ENCODE peak calls at places on chromosome 2, in five cellular contexts. Z is OCI-LY7, I is fibroblast of villous mesenchyme, S is DND-41, P is AG10803. D is an unnamed sample.
A peak's percentile ranks its signal among the peaks of the same experiment; 100 is the strongest.

GRCh38 chr2:95760839-95761525 is 169.2 kb downstream of the TRIM43 start:
- DNase-seq in Z (no peak), I (peak; percentile 83), S (no peak), P (peak; percentile 78), D (peak; percentile 75)

GRCh38 chr2:54083440-54083839 is 32.0 kb upstream of the ACYP2 start:
- DNase-seq in Z (no peak), I (peak; percentile 29), S (no peak), P (peak; percentile 52), D (no peak)

GRCh38 chr2:174338626-174339570 is 4.1 kb downstream of the SP9 start:
- DNase-seq in Z (no peak), I (no peak), S (no peak), P (no peak), D (no peak)

GRCh38 chr2:224561234-224562005 is 23.7 kb downstream of the CUL3 start:
- DNase-seq in Z (peak; percentile 30), I (peak; percentile 47), S (no peak), P (no peak), D (no peak)

GRCh38 chr2:230762317-230762896 is 49.8 kb downstream of the CAB39 start:
- DNase-seq in Z (peak; percentile 53), I (no peak), S (peak; percentile 28), P (no peak), D (peak; percentile 27)

GRCh38 chr2:186517090-186517489 is 31.0 kb downstream of the ZC3H15 start:
- DNase-seq in Z (no peak), I (no peak), S (no peak), P (peak; percentile 11), D (no peak)

GRCh38 chr2:230796280-230796862 is 68.4 kb upstream of the ITM2C start:
- DNase-seq in Z (no peak), I (peak; percentile 87), S (no peak), P (peak; percentile 65), D (no peak)

GRCh38 chr2:40458271-40458794 is 6.4 kb upstream of the SLC8A1 start:
- DNase-seq in Z (no peak), I (no peak), S (no peak), P (no peak), D (no peak)

GRCh38 chr2:233124449-233125080 is 64.4 kb downstream of the INPP5D start:
- DNase-seq in Z (peak; percentile 86), I (no peak), S (peak; percentile 39), P (no peak), D (no peak)

GRCh38 chr2:158755738-158756137 is 39.4 kb upstream of the DAPL1 start:
- DNase-seq in Z (no peak), I (no peak), S (no peak), P (no peak), D (no peak)

GRCh38 chr2:48715956-48716355 is 39.6 kb downstream of the LHCGR start:
- DNase-seq in Z (no peak), I (peak; percentile 13), S (no peak), P (no peak), D (peak; percentile 77)

GRCh38 chr2:110866496-110866895 is 134.1 kb downstream of the ACOXL start:
- DNase-seq in Z (no peak), I (no peak), S (no peak), P (no peak), D (no peak)

GRCh38 chr2:111042261-111042660 is 78.5 kb upstream of the BCL2L11 start:
- DNase-seq in Z (no peak), I (no peak), S (no peak), P (no peak), D (no peak)

GRCh38 chr2:43519711-43520221 is 76.1 kb downstream of the THADA start:
- DNase-seq in Z (no peak), I (peak; percentile 89), S (no peak), P (peak; percentile 96), D (peak; percentile 86)

GRCh38 chr2:203646961-203647360 is 59.5 kb upstream of the CD28 start:
- DNase-seq in Z (no peak), I (no peak), S (no peak), P (no peak), D (no peak)

GRCh38 chr2:143493339-143493738 is 364.1 kb downstream of the ARHGAP15 start:
- DNase-seq in Z (no peak), I (no peak), S (no peak), P (no peak), D (no peak)

GRCh38 chr2:112181571-112182290 is 43.5 kb downstream of the FBLN7 start:
- DNase-seq in Z (no peak), I (no peak), S (no peak), P (no peak), D (no peak)

GRCh38 chr2:19349911-19350677 is 8.3 kb downstream of the OSR1 start:
- DNase-seq in Z (peak; percentile 8), I (no peak), S (peak; percentile 22), P (no peak), D (peak; percentile 58)

GRCh38 chr2:188319845-188320244 is 28.2 kb downstream of the GULP1 start:
- DNase-seq in Z (no peak), I (no peak), S (no peak), P (no peak), D (no peak)
- TF ChIP-seq CTCF in Z (no peak), I (no peak), S (no peak), P (no peak), D (no peak)

DNA sequence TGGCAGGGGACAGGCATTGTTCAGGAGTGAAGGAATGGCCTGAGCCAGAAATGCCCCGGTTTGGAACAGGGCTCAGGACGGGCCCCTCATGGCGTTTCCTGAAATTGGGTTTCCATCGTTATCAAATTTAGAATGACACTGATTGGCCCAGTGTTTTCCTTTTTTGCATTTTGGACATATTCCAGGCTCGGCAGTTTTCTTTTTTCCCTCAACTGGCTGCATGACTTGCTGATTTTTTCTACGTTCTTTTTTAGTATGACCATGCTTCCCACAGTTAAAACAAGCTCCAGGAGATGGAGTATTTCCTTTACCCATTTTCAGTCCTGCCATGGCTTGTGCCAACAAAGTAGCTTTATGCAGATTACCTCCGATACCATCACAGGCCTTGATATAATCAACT is 20.4 kb upstream of the LYG2 start:
- DNase-seq in Z (no peak), I (no peak), S (no peak), P (no peak), D (no peak)
- H3K4me3 ChIP-seq in Z (no peak overlapping the region), I (no peak overlapping the region), S (no peak overlapping the region), P (no peak overlapping the region), D (no peak overlapping the region)

GRCh38 chr2:182261860-182262387 is 164.9 kb downstream of the PDE1A start:
- DNase-seq in Z (no peak), I (no peak), S (no peak), P (no peak), D (no peak)
- TF ChIP-seq CTCF in Z (no peak), I (no peak), S (no peak), P (no peak), D (no peak)

GRCh38 chr2:239187464-239188253 is 213.2 kb downstream of the HDAC4 start:
- DNase-seq in Z (no peak), I (no peak), S (no peak), P (no peak), D (no peak)

GRCh38 chr2:239186516-239186915 is 214.3 kb downstream of the HDAC4 start:
- DNase-seq in Z (no peak), I (no peak), S (no peak), P (no peak), D (no peak)

GRCh38 chr2:239188536-239188935 is 212.3 kb downstream of the HDAC4 start:
- DNase-seq in Z (no peak), I (no peak), S (no peak), P (no peak), D (no peak)

GRCh38 chr2:239184968-239185903 is 215.6 kb downstream of the HDAC4 start:
- DNase-seq in Z (no peak), I (no peak), S (no peak), P (no peak), D (no peak)

DNA sequence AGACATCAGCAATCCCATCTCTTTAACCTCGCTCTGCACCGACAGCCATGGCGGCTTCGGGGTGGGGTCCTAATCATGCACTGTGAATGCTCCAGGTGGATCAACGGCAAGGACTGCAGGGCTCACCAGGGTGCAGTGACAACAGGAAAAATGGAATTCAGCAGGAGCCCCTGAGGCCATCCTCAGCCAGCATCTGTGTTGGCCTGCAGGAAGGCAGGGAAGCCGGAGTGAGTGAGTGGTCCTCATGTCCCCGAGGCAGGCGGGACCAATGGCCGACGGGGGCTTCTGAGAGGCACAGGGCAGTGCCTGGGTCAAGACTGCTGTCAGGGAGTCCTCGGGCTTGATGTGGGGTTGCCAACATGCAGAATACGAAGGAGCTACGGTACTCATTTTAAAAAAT is 213.9 kb downstream of the HDAC4 start:
- DNase-seq in Z (no peak), I (no peak), S (no peak), P (no peak), D (no peak)
- H3K4me3 ChIP-seq in Z (no peak overlapping the region), I (no peak overlapping the region), S (no peak overlapping the region), P (no peak overlapping the region), D (no peak overlapping the region)

DNA sequence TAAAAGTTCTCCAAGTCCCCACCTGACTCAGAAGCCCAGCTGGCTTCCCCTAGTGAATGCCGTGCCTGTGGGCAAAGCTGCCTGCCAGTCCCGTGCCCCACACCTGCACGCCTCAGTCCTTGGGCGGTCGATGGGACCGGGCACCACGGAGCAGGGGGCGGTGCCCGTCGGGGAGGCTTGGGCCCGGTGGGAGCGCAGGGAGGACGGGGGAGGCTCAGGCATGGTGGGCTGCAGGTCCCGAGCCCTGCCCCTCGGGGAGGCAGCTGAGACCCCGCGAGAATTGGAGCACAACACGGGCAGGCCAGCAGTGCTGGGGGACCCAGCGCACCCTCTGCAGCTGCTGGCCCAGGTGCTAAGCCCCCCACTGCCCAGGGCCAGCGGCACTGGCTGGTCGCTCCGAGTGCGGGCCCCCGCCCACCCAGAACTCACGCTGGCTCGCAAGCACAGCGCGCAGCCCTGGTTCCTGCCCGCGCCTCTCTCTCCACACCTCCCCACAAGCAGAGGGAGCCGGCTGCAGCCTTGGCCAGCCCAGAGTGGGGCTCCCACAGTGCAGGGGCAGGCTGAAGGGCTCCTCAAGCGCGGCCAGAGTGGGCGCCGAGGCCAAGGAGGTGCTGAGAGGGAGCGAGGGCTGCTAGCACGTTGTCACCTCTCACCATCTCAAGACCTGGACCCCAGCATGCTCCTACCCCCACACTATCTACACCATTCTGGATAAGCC is 215.5 kb downstream of the TNS1 start:
- DNase-seq in Z (no peak), I (no peak), S (no peak), P (no peak), D (no peak)
- TF ChIP-seq CTCF in Z (no peak), I (no peak), S (no peak), P (no peak), D (no peak)

DNA sequence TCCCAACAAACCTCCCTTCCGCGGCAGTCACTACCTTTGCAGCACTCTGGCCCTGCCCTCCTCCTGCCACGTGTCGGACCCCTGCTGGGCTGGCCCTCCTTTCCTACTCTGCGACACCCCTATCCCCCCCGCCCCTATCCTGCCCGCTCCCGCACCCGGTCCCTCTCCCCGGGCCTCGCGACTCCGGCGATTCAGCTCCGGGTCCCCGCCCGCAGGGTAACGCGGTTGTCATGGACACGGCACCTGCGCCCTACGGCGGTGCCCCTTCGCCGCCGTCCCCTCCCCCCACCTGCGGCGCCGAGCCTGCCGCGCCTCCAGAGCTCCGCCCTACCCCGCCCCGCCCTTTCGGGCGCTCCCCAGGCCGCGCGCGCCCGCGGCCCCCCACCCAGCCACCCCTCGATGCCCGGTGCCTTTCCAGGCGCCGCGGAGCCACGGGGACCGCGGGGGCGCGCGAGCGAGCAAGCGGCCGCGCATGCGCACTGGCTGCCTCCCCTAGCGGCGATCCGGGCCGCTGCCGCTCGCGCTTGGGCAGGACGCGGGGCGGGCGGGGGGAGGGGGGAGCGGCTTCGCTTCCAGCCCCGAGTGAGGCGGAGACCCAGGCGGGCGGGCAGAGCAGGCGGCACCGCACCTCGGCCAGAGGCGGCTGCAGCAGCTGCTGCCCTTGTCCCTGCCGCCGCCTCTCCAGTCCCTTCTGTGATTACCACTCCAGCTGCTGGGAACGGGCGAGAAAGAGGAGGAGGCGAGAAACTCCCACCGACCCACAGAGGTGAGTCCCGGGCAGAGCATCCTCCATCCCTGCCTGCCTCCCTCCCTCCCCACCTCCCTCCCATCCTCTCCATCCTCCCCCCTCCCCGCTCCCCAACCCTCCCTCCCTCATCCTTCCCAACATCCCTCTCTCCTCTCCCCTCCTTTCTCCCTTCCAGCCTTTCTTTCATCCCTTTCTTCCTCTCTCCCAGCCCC is at the start of gene CTNNA2:
- DNase-seq in Z (no peak), I (no peak), S (no peak), P (peak; percentile 3), D (no peak)
- H3K4me3 ChIP-seq in Z (no peak within 1 kb of the TSS), I (no peak within 1 kb of the TSS), S (no peak within 1 kb of the TSS), P (peak within 1 kb of the TSS; percentile 32), D (no peak within 1 kb of the TSS)